ENCODE peak calls at places on chromosome 12, in five cellular contexts. C is lower lobe of right lung; T is endothelial cell; V is activated T-cell treated with anti-CD3 and anti-CD28 coated beads, Interleukin-2, amount 50 U/mL, for 1 hour; O is astrocyte. D is an unnamed sample.
A peak's percentile ranks its signal among the peaks of the same experiment; 100 is the strongest.

GRCh38 chr12:87931764-87932163 is 97.4 kb downstream of the C12orf50 start:
- DNase-seq in C (no peak), V (no peak), T (no peak), O (peak; percentile 41), D (no peak)

GRCh38 chr12:122505419-122506051 is 4.8 kb upstream of the ZCCHC8 start:
- DNase-seq in V (no peak), T (no peak), C (no peak), O (no peak), D (no peak)

GRCh38 chr12:49357099-49357678 is 10.1 kb upstream of the SPATS2 start:
- DNase-seq in C (no peak), T (no peak), V (no peak), O (no peak), D (no peak)

GRCh38 chr12:130336723-130337475 is 788 bp upstream of the PIWIL1 start:
- DNase-seq in V (no peak), T (no peak), O (no peak), C (no peak), D (no peak)

GRCh38 chr12:131049569-131050339 is 96.0 kb downstream of the ADGRD1 start:
- DNase-seq in T (no peak), V (no peak), O (no peak), C (no peak), D (no peak)

GRCh38 chr12:57319678-57320469 is 68.9 kb upstream of the STAC3 start:
- DNase-seq in C (no peak), T (no peak), V (no peak), O (no peak), D (no peak)

GRCh38 chr12:69972136-69972535 is 147.1 kb downstream of the MYRFL start:
- DNase-seq in V (no peak), C (no peak), T (no peak), O (no peak), D (no peak)

GRCh38 chr12:78359530-78359929 is 505.0 kb upstream of the SYT1 start:
- DNase-seq in V (no peak), T (no peak), O (peak; percentile 44), C (no peak), D (no peak)

GRCh38 chr12:30823140-30823669 is 68.5 kb upstream of the CAPRIN2 start:
- DNase-seq in V (peak; percentile 56), C (peak; percentile 57), T (peak; percentile 64), O (no peak), D (no peak)

GRCh38 chr12:116556964-116557706 is 2.0 kb upstream of the MAP1LC3B2 start:
- DNase-seq in T (no peak), V (no peak), O (peak; percentile 71), C (no peak), D (no peak)

GRCh38 chr12:113403435-113404415 is at the start of gene SDS:
- DNase-seq in V (no peak), C (no peak), O (peak; percentile 48), T (no peak), D (no peak)

GRCh38 chr12:10722905-10723866 is at the start of gene YBX3:
- DNase-seq in V (peak; percentile 57), T (peak; percentile 75), C (peak; percentile 90), O (peak; percentile 67), D (peak; percentile 50)

GRCh38 chr12:100826323-100826722 is 31.7 kb downstream of the ANO4 start:
- DNase-seq in T (peak; percentile 74), V (no peak), O (peak; percentile 37), C (no peak), D (no peak)

GRCh38 chr12:96053476-96054261 is 18.3 kb upstream of the LTA4H start:
- DNase-seq in O (no peak), C (no peak), T (no peak), V (no peak), D (no peak)

GRCh38 chr12:6532051-6532926 is 2.0 kb upstream of the GAPDH start:
- DNase-seq in V (peak; percentile 77), T (no peak), O (peak; percentile 99), C (no peak), D (peak; percentile 81)

D was measured in activated T-helper 1 cell treated with anti-CD3 and anti-CD28 coated beads, Interleukin-12 subunit alpha, Interleukin-12 subunit beta, Interleukin-2, Interleukin-4 antibody, amounts not matched to agents 30 ng/mL and 10 ng/mL and 1 ng/mL, durations not matched to agents 14 hours and 24 hours and 36 hours.